ENCODE peak calls at places on chromosomes 5 and 9, in five cellular contexts. I, R, P, C and F are unnamed samples.

GRCh38 chr5:101977729-101978345 is 318.2 kb downstream of the SLCO4C1 start:
- DNase-seq in R (peak), P (no peak), C (peak), I (peak), F (peak)

GRCh38 chr9:93391898-93392297 is 59.6 kb upstream of the FAM120A start:
- DNase-seq in P (no peak), I (no peak), C (no peak), R (no peak), F (no peak)

GRCh38 chr5:55440188-55440646 is 94.5 kb downstream of the PLPP1 start:
- DNase-seq in R (no peak), P (no peak), I (no peak), C (no peak), F (no peak)

GRCh38 chr5:76689321-76690026 is 26.5 kb upstream of the F2R start:
- DNase-seq in P (no peak), C (no peak), I (no peak), R (no peak), F (no peak)

GRCh38 chr5:172598251-172599203 is 42.5 kb upstream of the NEURL1B start:
- DNase-seq in R (no peak), P (no peak), I (no peak), C (no peak), F (no peak)

GRCh38 chr5:158840193-158840592 is 259.5 kb downstream of the EBF1 start:
- DNase-seq in P (no peak), I (no peak), C (no peak), R (no peak), F (no peak)

GRCh38 chr9:117412006-117412715 is 2.7 kb downstream of the ASTN2 start:
- DNase-seq in C (no peak), R (no peak), I (no peak), P (peak), F (no peak)

GRCh38 chr5:36875051-36875788 is 1.3 kb upstream of the NIPBL start:
- DNase-seq in C (no peak), P (no peak), R (peak), I (peak), F (no peak)

GRCh38 chr5:51278458-51279049 is 104.7 kb upstream of the ISL1 start:
- DNase-seq in I (no peak), P (no peak), C (no peak), R (no peak), F (peak)

GRCh38 chr5:32443541-32444190 is 874 bp downstream of the ZFR start:
- DNase-seq in P (peak), R (no peak), I (peak), C (no peak), F (no peak)

GRCh38 chr9:107600060-107600573 is 110.5 kb upstream of the KLF4 start:
- DNase-seq in I (no peak), P (no peak), C (no peak), R (no peak), F (no peak)

GRCh38 chr5:149182241-149182640 is 40.9 kb downstream of the ABLIM3 start:
- DNase-seq in P (no peak), I (no peak), R (no peak), C (no peak), F (no peak)

GRCh38 chr9:114655689-114656088 is 1.9 kb downstream of the TEX53 start:
- DNase-seq in P (no peak), R (no peak), C (no peak), I (no peak), F (no peak)

GRCh38 chr5:87169300-87169991 is 98.2 kb upstream of the RASA1 start:
- DNase-seq in C (no peak), P (no peak), I (no peak), R (no peak), F (no peak)

GRCh38 chr9:2158729-2159128 is 143.6 kb downstream of the SMARCA2 start:
- DNase-seq in R (no peak), P (no peak), I (no peak), C (no peak), F (no peak)

GRCh38 chr5:105619725-105620124 is 2051.0 kb downstream of the EFNA5 start:
- DNase-seq in R (no peak), P (no peak), I (peak), C (no peak), F (no peak)

GRCh38 chr5:151164687-151165392 is 7.3 kb upstream of the ANXA6 start:
- DNase-seq in P (peak), R (peak), C (peak), I (peak), F (peak)

GRCh38 chr9:91193658-91194391 is 167.9 kb downstream of the AUH start:
- DNase-seq in I (peak), C (no peak), P (peak), R (peak), F (peak)

GRCh38 chr5:100550531-100551036 is 15.4 kb downstream of the FAM174A start:
- DNase-seq in I (no peak), P (no peak), R (no peak), C (peak), F (no peak)

GRCh38 chr5:59923465-59923864 is 29.9 kb upstream of the PDE4D start:
- DNase-seq in I (no peak), P (no peak), R (no peak), C (no peak), F (no peak)
- TF ChIP-seq SUZ12 in I (no peak), P (no peak), R (no peak), C (no peak), F (no peak)

GRCh38 chr9:98097836-98098235 is 21.2 kb downstream of the TRIM14 start:
- DNase-seq in P (no peak), C (no peak), R (no peak), I (no peak), F (no peak)
- TF ChIP-seq SUZ12 in P (no peak), C (no peak), R (no peak), I (no peak), F (no peak)

DNA sequence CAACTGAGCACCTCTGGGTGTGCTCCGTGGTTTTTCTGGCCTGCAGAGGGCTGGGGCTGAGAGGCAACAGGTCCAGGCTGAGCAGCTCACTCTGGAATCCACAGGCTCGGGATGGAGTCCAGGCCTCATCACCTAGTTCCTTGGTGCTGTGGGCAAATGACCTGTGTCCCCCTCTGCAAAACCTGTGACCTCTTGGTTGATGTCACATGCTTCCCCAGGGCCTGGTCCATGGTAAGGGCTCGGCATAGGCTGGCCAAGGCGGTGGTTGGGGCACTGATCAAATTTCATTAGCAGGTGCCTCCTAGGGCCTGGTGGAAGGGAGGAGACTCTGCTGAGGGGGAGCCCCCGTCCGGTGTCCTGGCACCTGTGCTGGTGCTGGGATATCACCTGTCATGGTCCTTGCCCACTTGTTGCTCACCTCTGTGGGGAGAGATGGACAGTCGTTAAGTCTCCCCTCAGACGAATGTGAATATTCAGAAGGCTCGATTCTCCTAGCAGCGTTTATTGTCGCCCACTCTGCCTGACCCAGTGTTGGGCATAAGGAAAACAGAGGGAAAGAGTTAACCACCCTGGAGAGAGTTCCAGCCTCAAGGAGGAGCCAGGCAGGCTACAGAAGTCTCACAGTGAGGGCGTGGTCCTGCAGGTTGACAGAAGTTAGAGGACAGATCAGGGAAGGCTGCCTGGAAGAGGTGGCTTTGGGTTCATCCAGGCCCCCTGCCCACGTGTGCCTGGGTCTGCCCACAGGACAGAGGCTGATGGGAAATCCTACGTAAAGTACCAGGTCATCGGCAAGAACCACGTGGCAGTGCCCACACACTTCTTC is 3.5 kb downstream of the ENDOG start:
- DNase-seq in C (no peak), I (no peak), R (no peak), P (no peak), F (no peak)
- TF ChIP-seq SUZ12 in C (no peak), I (no peak), R (no peak), P (no peak), F (no peak)

GRCh38 chr5:109281136-109281690 is 128.6 kb downstream of the PJA2 start:
- DNase-seq in P (no peak), R (no peak), C (no peak), I (no peak), F (no peak)
- TF ChIP-seq SUZ12 in P (no peak), R (no peak), C (no peak), I (no peak), F (no peak)

GRCh38 chr9:80926611-80927010 is 762.7 kb downstream of the TLE1 start:
- DNase-seq in C (no peak), P (no peak), I (no peak), R (no peak), F (no peak)
- TF ChIP-seq SUZ12 in C (no peak), P (no peak), I (no peak), R (no peak), F (no peak)